ENCODE peak calls at places on chromosomes 6 and 20, in eight cellular contexts. C is cardiac muscle cell, I is A549, L is choroid plexus epithelial cell, F is neural crest cell, P is B cell, B is H1, E is lower lobe of right lung. V is an unnamed sample.

GRCh38 chr6:4287811-4288244 is 152.5 kb upstream of the ECI2 start:
- DNase-seq in C (no peak), I (no peak), L (no peak), F (no peak), P (no peak), B (no peak), E (no peak), V (no peak)

GRCh38 chr6:135592276-135592675 is 94.7 kb upstream of the AHI1 start:
- DNase-seq in C (no peak), I (no peak), L (no peak), F (no peak), P (no peak), B (no peak), E (no peak), V (no peak)

GRCh38 chr20:51629399-51630058 is 87.0 kb upstream of the NFATC2 start:
- DNase-seq in C (no peak), I (no peak), L (no peak), F (no peak), P (no peak), B (no peak), E (no peak), V (no peak)

GRCh38 chr20:44080646-44081267 is 106.2 kb downstream of the JPH2 start:
- DNase-seq in C (peak), I (peak), L (peak), F (peak), P (peak), B (peak), E (no peak), V (peak)

GRCh38 chr6:116876635-116877611 is at the start of gene RFX6:
- DNase-seq in C (peak), I (no peak), L (no peak), F (no peak), P (peak), B (peak), E (no peak), V (no peak)

GRCh38 chr20:57265649-57266250 is 691 bp downstream of the BMP7 start:
- DNase-seq in C (no peak), I (peak), L (no peak), F (peak), P (no peak), B (peak), E (no peak), V (peak)

GRCh38 chr20:58109126-58109880 is 119.2 kb downstream of the ANKRD60 start:
- DNase-seq in C (no peak), I (peak), L (peak), F (no peak), P (no peak), B (no peak), E (no peak), V (peak)

GRCh38 chr6:31407699-31408098 is 4.3 kb downstream of the MICA start:
- DNase-seq in C (no peak), I (no peak), L (peak), F (no peak), P (no peak), B (no peak), E (no peak), V (peak)

GRCh38 chr20:10492065-10492464 is 57.0 kb downstream of the SLX4IP start:
- DNase-seq in C (no peak), I (no peak), L (peak), F (no peak), P (no peak), B (no peak), E (no peak), V (peak)

DNA sequence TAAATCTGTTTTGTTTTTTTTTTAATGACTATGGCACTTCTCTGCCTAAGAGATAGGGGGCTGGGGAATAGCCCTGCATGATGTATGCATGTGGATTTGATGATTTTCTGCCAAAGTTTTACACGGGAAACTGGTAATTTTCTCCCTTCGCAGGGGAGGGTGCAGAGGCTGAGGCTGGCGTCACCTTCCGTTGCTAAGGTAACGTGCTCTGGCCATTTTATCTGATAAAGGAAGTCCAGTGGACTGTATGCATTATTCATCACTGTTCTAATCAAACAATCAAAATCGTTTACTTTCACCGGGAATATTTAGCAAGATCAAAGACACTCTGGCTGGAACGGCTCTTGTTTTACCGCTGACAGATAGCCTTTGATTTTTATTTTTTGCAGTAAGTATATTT is 789 bp downstream of the PHACTR1 start:
- DNase-seq in C (no peak), I (no peak), L (no peak), F (no peak), P (no peak), B (no peak), E (no peak), V (no peak)
- TF ChIP-seq CTCF in C (no peak), I (no peak), L (no peak), F (no peak), P (no peak), B (no peak), E (no peak), V (no peak)

GRCh38 chr6:156850356-156850755 is 73.2 kb downstream of the ARID1B start:
- DNase-seq in C (no peak), I (no peak), L (no peak), F (no peak), P (peak), B (no peak), E (no peak), V (no peak)
- TF ChIP-seq CTCF in C (no peak), I (no peak), L (no peak), F (no peak), P (no peak), B (no peak), E (no peak), V (no peak)

GRCh38 chr6:119318730-119319129 is 30.8 kb downstream of the MAN1A1 start:
- DNase-seq in C (no peak), I (no peak), L (no peak), F (no peak), P (no peak), B (no peak), E (no peak), V (no peak)

GRCh38 chr6:119314894-119315272 is 34.7 kb downstream of the MAN1A1 start:
- DNase-seq in C (no peak), I (no peak), L (no peak), F (no peak), P (peak), B (no peak), E (no peak), V (no peak)

GRCh38 chr6:119318176-119318575 is 31.4 kb downstream of the MAN1A1 start:
- DNase-seq in C (no peak), I (no peak), L (no peak), F (no peak), P (no peak), B (no peak), E (no peak), V (no peak)

GRCh38 chr6:119319694-119320093 is 29.9 kb downstream of the MAN1A1 start:
- DNase-seq in C (no peak), I (no peak), L (no peak), F (no peak), P (no peak), B (no peak), E (no peak), V (no peak)

DNA sequence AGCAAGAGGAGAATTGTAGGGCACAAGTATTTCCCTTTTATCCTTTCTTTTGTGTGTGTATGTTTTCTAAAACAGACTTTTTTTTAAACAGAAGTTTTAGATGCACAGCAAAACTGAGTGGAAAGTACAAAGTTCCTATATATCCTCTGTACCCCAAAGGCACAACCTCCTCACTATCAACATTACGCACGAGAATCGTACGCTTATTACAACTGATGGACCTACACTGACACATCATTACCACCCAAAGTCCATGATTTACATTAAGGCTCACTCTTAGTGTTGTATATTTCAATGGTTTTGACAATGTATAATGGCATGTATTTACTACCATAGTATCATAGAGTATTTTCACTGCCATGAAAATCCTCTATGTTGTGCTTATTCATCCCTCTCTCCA is 32.6 kb downstream of the MAN1A1 start:
- DNase-seq in C (no peak), I (no peak), L (no peak), F (no peak), P (no peak), B (no peak), E (no peak), V (no peak)
- TF ChIP-seq CTCF in C (no peak), I (no peak), L (no peak), F (no peak), P (no peak), B (no peak), E (no peak), V (no peak)

DNA sequence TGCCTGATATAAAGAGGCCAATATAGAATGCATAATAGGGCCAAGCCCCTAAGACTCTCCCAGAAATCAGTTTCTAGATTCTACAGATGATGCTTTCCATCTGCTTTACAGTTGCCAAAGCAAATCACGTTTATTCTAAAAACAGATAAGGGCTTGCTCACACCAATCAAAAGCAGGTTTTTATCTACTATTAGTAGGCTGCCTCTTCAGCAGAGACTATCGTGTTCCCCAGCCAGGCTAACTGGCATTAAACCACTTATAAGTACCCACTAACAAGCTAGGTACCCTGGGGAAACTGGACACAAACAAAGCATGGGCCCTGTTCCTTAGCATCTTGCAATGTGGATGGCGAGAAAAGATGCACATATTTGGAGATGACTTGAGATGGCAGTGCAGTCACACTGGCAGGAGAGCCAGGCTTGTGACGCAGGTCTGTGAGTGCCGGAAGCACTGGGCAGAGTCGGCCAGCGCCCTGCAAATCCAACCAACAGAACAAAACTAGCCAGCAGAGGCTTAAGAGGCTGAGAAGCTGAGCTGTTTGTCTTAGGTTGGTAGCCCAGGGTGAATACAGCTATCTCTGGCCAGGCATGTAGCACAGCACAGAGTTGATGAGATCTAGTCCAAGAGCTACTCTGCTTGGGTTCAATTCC is 73.4 kb downstream of the GFOD1 start:
- DNase-seq in C (no peak), I (no peak), L (peak), F (no peak), P (no peak), B (no peak), E (no peak), V (no peak)
- TF ChIP-seq CTCF in C (no peak), I (no peak), L (no peak), F (no peak), P (no peak), B (no peak), E (peak), V (no peak)

DNA sequence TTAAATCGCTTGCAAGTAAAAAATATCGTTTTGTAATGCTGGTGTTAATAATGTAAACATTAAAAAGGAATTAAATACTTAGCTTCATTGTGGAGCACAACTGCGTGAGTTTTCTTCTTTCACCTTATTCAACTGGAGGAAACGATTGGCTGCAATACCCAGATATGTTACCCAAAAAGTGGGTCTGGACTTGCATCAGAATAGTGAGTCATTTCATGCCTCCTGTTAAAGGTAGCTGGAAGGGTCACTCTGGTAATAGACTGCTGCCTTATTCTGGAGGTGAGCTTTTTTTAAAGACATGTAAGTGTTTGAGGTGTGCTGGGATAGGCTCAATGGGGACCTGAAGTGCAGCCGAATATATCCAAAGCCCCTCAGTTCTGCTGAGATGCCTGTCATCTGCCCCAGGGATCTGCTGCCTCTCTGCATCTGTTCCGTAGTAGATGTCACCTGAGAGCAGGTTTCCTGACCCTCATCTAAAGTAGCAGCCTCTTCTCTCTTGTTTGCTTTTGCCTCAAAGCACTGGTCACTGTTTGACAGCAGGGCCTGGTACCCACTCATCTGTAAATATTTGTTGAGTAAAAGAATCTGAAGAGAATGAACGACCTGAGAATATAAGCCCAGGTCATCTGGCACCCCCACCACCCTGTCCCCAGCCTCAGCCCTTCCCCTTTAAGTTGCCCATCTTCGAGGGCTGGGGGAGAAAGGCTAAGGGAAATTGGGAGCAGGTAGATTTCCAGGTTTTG is 5.6 kb upstream of the UQCC2 start:
- DNase-seq in C (no peak), I (no peak), L (no peak), F (no peak), P (no peak), B (no peak), E (peak), V (no peak)
- TF ChIP-seq CTCF in C (no peak), I (no peak), L (no peak), F (no peak), P (no peak), B (no peak), E (no peak), V (no peak)

DNA sequence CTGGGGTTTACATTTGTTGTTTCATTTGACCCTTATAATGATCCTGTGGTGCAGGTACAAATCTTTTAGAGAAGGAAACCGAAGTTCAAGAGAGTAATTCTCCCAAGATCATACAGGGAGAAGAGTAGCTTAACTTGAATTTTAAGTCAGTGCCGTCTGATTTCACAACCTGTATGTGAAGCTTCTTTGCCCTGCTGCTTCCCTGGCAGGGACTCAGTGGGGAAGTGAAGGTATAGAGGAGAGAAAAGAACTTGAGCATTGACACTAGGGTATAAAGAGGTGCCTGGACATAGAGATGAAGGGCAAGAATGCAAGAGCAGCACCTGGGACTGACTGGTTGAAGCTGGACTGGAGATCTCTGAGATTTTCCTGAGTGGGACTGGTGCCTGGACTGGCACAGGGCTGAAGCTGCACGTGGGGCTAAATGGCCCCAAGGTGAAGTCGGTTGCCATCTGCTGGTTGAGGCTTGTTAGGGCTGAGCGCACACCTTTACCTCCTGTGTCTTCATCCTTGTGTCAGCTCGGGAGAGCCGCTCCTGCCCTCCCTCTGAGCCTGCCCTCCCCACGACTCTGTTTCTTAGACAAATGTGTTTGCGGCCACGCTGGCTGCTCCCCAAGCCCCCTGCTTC is 41.8 kb downstream of the FARS2 start:
- DNase-seq in C (peak), I (peak), L (peak), F (no peak), P (peak), B (peak), E (peak), V (peak)
- TF ChIP-seq CTCF in C (peak), I (peak), L (peak), F (peak), P (peak), B (peak), E (peak), V (peak)

DNA sequence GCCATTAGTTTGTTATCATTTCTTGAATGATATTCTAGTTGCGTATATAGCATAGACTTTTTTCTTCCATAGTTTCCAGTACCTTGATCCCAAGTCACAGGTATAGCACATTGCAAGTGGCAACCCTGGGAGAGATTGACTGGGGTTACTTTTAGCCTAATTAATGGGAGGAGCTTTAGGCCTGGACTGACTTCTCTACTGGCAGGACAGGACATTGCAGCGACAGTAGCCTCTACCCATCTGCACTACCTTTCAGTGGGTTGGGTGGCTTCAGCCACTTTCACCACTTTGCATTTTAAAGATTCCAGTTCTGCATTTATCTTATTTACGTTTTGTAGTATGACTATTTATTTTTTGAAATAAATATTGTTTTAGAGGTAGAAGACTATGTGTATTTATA is 320.3 kb downstream of the RIMS1 start:
- DNase-seq in C (no peak), I (no peak), L (no peak), F (no peak), P (no peak), B (no peak), E (no peak), V (no peak)
- TF ChIP-seq CTCF in C (no peak), I (no peak), L (no peak), F (no peak), P (no peak), B (no peak), E (no peak), V (no peak)

DNA sequence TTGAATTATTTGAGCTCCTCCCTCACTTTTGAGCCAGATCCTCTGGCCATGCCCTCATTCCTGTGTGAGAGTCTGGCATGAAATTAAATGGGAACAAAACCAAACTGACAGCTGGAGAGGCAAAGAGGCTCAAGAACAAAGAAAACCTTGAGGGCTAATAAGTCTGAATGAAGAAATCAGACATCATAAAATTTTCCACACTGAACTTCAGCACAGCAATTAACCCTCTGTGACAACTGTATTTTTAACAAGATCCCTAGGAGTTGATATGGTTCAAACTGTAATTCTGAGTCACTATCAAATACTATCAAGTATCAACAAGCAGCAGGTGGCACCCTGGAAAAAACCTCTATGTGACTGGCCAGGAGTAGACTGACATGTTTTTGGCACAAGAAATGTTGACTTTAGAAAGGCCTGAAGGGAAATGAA is 109.4 kb upstream of the EMILIN3 start:
- DNase-seq in C (no peak), I (peak), L (peak), F (no peak), P (no peak), B (no peak), E (no peak), V (peak)
- TF ChIP-seq CTCF in C (no peak), I (no peak), L (no peak), F (no peak), P (no peak), B (no peak), E (no peak), V (no peak)

DNA sequence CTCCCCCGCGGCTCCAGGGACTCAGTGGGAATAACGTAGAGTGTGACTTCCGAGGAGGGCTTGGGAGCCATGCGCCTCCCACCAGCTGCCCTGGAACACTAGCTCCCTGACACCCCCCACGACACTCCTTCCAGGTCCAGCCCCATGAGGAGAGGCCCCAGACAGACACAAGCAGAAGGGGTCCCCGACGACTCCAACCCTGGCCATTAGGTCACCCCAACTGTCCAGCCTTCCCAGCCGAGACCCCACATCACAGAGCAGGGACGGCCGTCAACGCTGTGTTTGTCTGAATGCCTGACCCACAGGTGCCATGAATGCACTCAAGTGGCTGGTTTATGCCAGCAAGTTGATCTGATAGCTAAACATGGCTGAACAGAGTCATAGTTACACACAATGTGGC is 57.9 kb downstream of the GINS1 start:
- DNase-seq in C (no peak), I (no peak), L (no peak), F (no peak), P (no peak), B (no peak), E (no peak), V (no peak)
- TF ChIP-seq CTCF in C (no peak), I (no peak), L (no peak), F (no peak), P (no peak), B (no peak), E (no peak), V (no peak)